ENCODE peak calls at places on chromosome 6, in seven cellular contexts. V is HCT116; T is heart right ventricle; H is T-cell; Y is natural killer cell treated with Interleukin-12 subunit alpha and Interleukin-12 subunit beta and Interleukin-15 and Interleukin-18, amount 100 ng/mL, for 72 hours; R is left cardiac atrium; D is K562. W is an unnamed sample.

GRCh38 chr6:13194852-13195251 is 133.5 kb downstream of the TBC1D7 start:
- ATAC-seq in V (peak), Y (no peak), D (peak), R (peak), T (no peak), H (no peak), W (no peak)

GRCh38 chr6:34182751-34183531 is 37.1 kb upstream of the GRM4 start:
- ATAC-seq in R (peak), V (no peak), T (no peak), D (peak), H (peak), Y (peak), W (no peak)

GRCh38 chr6:168584251-168584650 is 143.3 kb downstream of the SMOC2 start:
- ATAC-seq in R (no peak), Y (no peak), H (no peak), T (no peak), D (no peak), V (no peak), W (no peak)

GRCh38 chr6:73792738-73793137 is 96.7 kb downstream of the CD109 start:
- ATAC-seq in D (no peak), H (no peak), R (no peak), V (no peak), Y (no peak), T (no peak), W (no peak)

GRCh38 chr6:157280153-157280552 is 43.2 kb downstream of the TMEM242 start:
- ATAC-seq in Y (no peak), V (no peak), T (no peak), R (no peak), D (peak), H (no peak), W (no peak)

GRCh38 chr6:79410806-79411205 is 126.4 kb downstream of the LCA5 start:
- ATAC-seq in T (no peak), V (no peak), H (no peak), D (no peak), R (no peak), Y (no peak), W (no peak)

GRCh38 chr6:85961746-85962145 is 319.1 kb upstream of the SYNCRIP start:
- ATAC-seq in H (no peak), R (no peak), D (no peak), V (no peak), Y (no peak), T (no peak), W (no peak)

GRCh38 chr6:56343295-56343694 is 95.9 kb upstream of the COL21A1 start:
- ATAC-seq in D (no peak), V (no peak), R (no peak), T (no peak), Y (no peak), H (no peak), W (no peak)

GRCh38 chr6:111803804-111804203 is 69.4 kb downstream of the FYN start:
- ATAC-seq in D (no peak), R (no peak), H (no peak), V (no peak), T (no peak), Y (no peak), W (no peak)

GRCh38 chr6:79145301-79145700 is 67.2 kb upstream of the PHIP start:
- ATAC-seq in Y (no peak), D (no peak), R (no peak), H (no peak), V (no peak), T (no peak), W (no peak)

GRCh38 chr6:37324131-37325033 is 29.4 kb upstream of the RNF8 start:
- ATAC-seq in R (no peak), T (no peak), V (peak), H (peak), Y (peak), D (no peak), W (no peak)

GRCh38 chr6:130034815-130035146 is 16.4 kb downstream of the L3MBTL3 start:
- ATAC-seq in R (no peak), H (no peak), T (no peak), V (no peak), Y (no peak), D (no peak), W (no peak)